ENCODE peak calls at places on chromosome 4, in four cellular contexts. A is IMR-90, P is H1, K is mesenchymal stem cell. H is an unnamed sample.
A peak's percentile ranks its signal among the peaks of the same experiment; 100 is the strongest.

GRCh38 chr4:45640281-45640680 is 483.6 kb downstream of the GABRG1 start:
- DNase-seq in K (no peak), A (no peak), P (no peak), H (no peak)

GRCh38 chr4:53861856-53862610 is 202.4 kb downstream of the CHIC2 start:
- DNase-seq in P (no peak), K (peak; percentile 91), A (peak; percentile 96), H (no peak)

GRCh38 chr4:113057891-113058290 is 8.4 kb downstream of the ANK2 start:
- DNase-seq in K (peak; percentile 18), P (no peak), A (no peak), H (no peak)

GRCh38 chr4:43556262-43556661 is 663.7 kb downstream of the GRXCR1 start:
- DNase-seq in A (no peak), K (no peak), P (no peak), H (no peak)

GRCh38 chr4:178963646-178964045 is 1521.4 kb upstream of the AGA start:
- DNase-seq in P (no peak), A (no peak), K (no peak), H (no peak)

GRCh38 chr4:76011700-76012387 is 4.5 kb upstream of the CXCL9 start:
- DNase-seq in P (peak; percentile 49), A (peak; percentile 91), K (peak; percentile 88), H (peak; percentile 44)

GRCh38 chr4:42136371-42136770 is 16.1 kb downstream of the BEND4 start:
- DNase-seq in P (no peak), K (no peak), A (no peak), H (no peak)

GRCh38 chr4:148847544-148847943 is 405.3 kb upstream of the NR3C2 start:
- DNase-seq in K (no peak), A (no peak), P (no peak), H (no peak)

GRCh38 chr4:82489987-82490386 is 59.6 kb downstream of the ENOPH1 start:
- DNase-seq in P (no peak), A (no peak), K (no peak), H (no peak)

GRCh38 chr4:82491251-82491960 is 61.0 kb downstream of the ENOPH1 start:
- DNase-seq in P (no peak), K (no peak), A (no peak), H (no peak)

GRCh38 chr4:82496349-82496748 is 65.4 kb downstream of the TMEM150C start:
- DNase-seq in P (no peak), K (no peak), A (no peak), H (no peak)

GRCh38 chr4:82489076-82489475 is 58.7 kb downstream of the ENOPH1 start:
- DNase-seq in A (no peak), P (no peak), K (no peak), H (no peak)

GRCh38 chr4:82493721-82494425 is 63.5 kb downstream of the ENOPH1 start:
- DNase-seq in K (peak; percentile 1), P (no peak), A (peak; percentile 34), H (no peak)
- H3K14ac ChIP-seq in K (no peak overlapping the region), P (no peak overlapping the region), A (no peak overlapping the region), H (no peak overlapping the region)

GRCh38 chr4:57154191-57154590 is 44.0 kb upstream of the IGFBP7 start:
- DNase-seq in P (no peak), A (peak; percentile 23), K (peak; percentile 65), H (no peak)
- H2BK5ac ChIP-seq in P (peak overlapping the region; percentile 48), A (no peak overlapping the region), K (no peak overlapping the region), H (no peak overlapping the region)

GRCh38 chr4:102828497-102828808 is 1.1 kb upstream of the UBE2D3 start:
- DNase-seq in A (peak; percentile 18), P (no peak), K (no peak), H (no peak)
- H3K14ac ChIP-seq in A (peak overlapping the region; percentile 49), P (no peak overlapping the region), K (peak overlapping the region; percentile 65), H (peak overlapping the region; percentile 55)

DNA sequence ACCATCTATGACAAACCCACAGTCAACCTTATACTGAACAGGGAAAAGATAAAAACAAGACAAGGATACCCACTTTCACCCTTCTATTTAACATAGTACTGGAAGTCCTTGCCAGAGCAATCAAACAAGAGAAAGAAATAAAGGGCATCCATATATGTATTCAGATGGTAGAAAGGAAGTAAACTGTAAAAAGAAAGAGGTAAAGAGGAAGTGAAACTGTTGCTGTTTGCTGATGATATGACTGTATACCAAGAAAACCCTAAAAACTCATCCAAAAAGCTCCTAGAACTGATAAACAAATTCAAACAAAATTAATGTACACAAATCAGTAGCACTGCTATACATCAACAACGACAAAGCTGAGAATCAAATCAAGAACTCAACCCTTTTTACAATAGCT is 538.7 kb upstream of the PABPC4L start:
- DNase-seq in P (no peak), A (no peak), K (no peak), H (no peak)
- H2BK5ac ChIP-seq in P (no peak overlapping the region), A (no peak overlapping the region), K (no peak overlapping the region), H (no peak overlapping the region)

GRCh38 chr4:1246111-1246881 is 2.6 kb downstream of the CTBP1 start:
- DNase-seq in K (peak; percentile 17), P (no peak), A (no peak), H (peak; percentile 28)

GRCh38 chr4:1248262-1249147 is at the start of gene CTBP1:
- DNase-seq in P (peak; percentile 86), K (peak; percentile 74), A (peak; percentile 83), H (peak; percentile 69)

GRCh38 chr4:1249148-1249730 is 309 bp upstream of the CTBP1 start:
- DNase-seq in P (peak; percentile 78), K (peak; percentile 86), A (peak; percentile 86), H (peak; percentile 67)

GRCh38 chr4:1246901-1247810 is 1.8 kb downstream of the CTBP1 start:
- DNase-seq in K (no peak), A (no peak), P (peak; percentile 44), H (peak; percentile 27)

DNA sequence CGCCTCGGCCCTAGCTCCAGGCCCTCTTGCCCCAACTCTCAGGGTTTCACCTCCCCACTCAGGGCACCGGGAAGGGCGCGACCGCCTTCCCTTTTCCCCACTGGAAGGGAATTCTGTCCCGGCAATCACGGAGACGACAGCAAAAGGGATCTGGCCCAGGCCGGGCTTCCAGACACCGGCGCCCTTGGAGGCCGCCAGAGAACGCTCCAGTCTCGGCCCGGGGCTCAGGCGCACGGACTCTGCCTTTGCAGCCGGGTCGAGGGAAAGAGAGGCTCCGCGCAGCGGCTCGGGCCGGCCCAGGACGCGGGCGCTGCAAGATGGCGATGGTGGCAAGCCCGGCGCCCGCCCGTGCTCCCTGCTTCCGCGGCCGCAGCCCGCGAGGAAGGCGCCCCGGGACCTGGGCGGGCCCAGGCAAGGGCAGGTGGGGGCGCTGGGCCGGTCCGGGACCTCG is 1.1 kb downstream of the CTBP1 start:
- DNase-seq in K (peak; percentile 42), P (peak; percentile 71), A (no peak), H (peak; percentile 39)
- H3K14ac ChIP-seq in K (peak overlapping the region; percentile 97), P (no peak overlapping the region), A (peak overlapping the region; percentile 100), H (peak overlapping the region; percentile 72)

GRCh38 chr4:123955167-123955824 is 558.7 kb downstream of the SPRY1 start:
- DNase-seq in K (no peak), P (no peak), A (no peak), H (no peak)
- H2BK5ac ChIP-seq in K (no peak overlapping the region), P (no peak overlapping the region), A (no peak overlapping the region), H (no peak overlapping the region)

GRCh38 chr4:20840648-20841190 is 140.5 kb downstream of the PACRGL start:
- DNase-seq in P (no peak), A (no peak), K (peak; percentile 9), H (no peak)
- H3K14ac ChIP-seq in P (no peak overlapping the region), A (no peak overlapping the region), K (no peak overlapping the region), H (no peak overlapping the region)

H was measured in H9.